ENCODE peak calls at places on chromosomes 16 and 17, in four cellular contexts. One of them, this sample, is unnamed. For H3K9me3 and H3K36me3, the result is how much of the 10 kb centered on the place peaks cover.

GRCh38 chr16:80150978-80151705 is 389.7 kb upstream of the DYNLRB2 start:
- DNase-seq in tibial artery: no peak
- DNase-seq in adrenal gland: no peak
- DNase-seq in stomach: no peak
- DNase-seq in this sample: no peak

GRCh38 chr17:75850928-75851692 is 4.0 kb downstream of the WBP2 start:
- DNase-seq in tibial artery: no peak
- DNase-seq in adrenal gland: no peak
- DNase-seq in stomach: no peak
- DNase-seq in this sample: no peak

GRCh38 chr17:18963126-18964017 is 11.4 kb downstream of the SLC5A10 start:
- DNase-seq in tibial artery: no peak
- DNase-seq in adrenal gland: no peak
- DNase-seq in stomach: no peak
- DNase-seq in this sample: no peak

GRCh38 chr16:68718596-68718995 is 18.5 kb upstream of the CDH1 start:
- DNase-seq in tibial artery: no peak
- DNase-seq in adrenal gland: no peak
- DNase-seq in stomach: no peak
- DNase-seq in this sample: no peak

GRCh38 chr17:82152556-82153294 is 54.7 kb upstream of the FASN start:
- DNase-seq in tibial artery: no peak
- DNase-seq in adrenal gland: no peak
- DNase-seq in stomach: peak
- DNase-seq in this sample: peak

GRCh38 chr17:13484020-13484419 is 117.7 kb downstream of the HS3ST3A1 start:
- DNase-seq in tibial artery: no peak
- DNase-seq in adrenal gland: no peak
- DNase-seq in stomach: no peak
- DNase-seq in this sample: no peak

GRCh38 chr17:83012873-83013778 is 66.3 kb upstream of the METRNL start:
- DNase-seq in tibial artery: no peak
- DNase-seq in adrenal gland: no peak
- DNase-seq in stomach: no peak
- DNase-seq in this sample: no peak

GRCh38 chr16:85393674-85394510 is 219.2 kb upstream of the GSE1 start:
- DNase-seq in tibial artery: peak
- DNase-seq in adrenal gland: peak
- DNase-seq in stomach: peak
- DNase-seq in this sample: peak

GRCh38 chr17:64212122-64212521 is 50.9 kb downstream of the TEX2 start:
- DNase-seq in tibial artery: no peak
- DNase-seq in adrenal gland: no peak
- DNase-seq in stomach: no peak
- DNase-seq in this sample: no peak

GRCh38 chr16:86508947-86509758 is 1.2 kb upstream of the FOXF1 start:
- DNase-seq in tibial artery: no peak
- DNase-seq in adrenal gland: no peak
- DNase-seq in stomach: no peak
- DNase-seq in this sample: peak

GRCh38 chr16:75104836-75105235 is 11.7 kb downstream of the LDHD start:
- DNase-seq in tibial artery: no peak
- DNase-seq in adrenal gland: no peak
- DNase-seq in stomach: no peak
- DNase-seq in this sample: no peak

GRCh38 chr17:49830605-49831004 is 17.3 kb downstream of the TAC4 start:
- DNase-seq in tibial artery: no peak
- DNase-seq in adrenal gland: no peak
- DNase-seq in stomach: no peak
- DNase-seq in this sample: no peak

GRCh38 chr16:21626659-21627277 is 25.6 kb downstream of the IGSF6 start:
- DNase-seq in tibial artery: peak
- DNase-seq in adrenal gland: peak
- DNase-seq in stomach: no peak
- DNase-seq in this sample: no peak

GRCh38 chr16:68564367-68564985 is 25.4 kb downstream of the ZFP90 start:
- DNase-seq in tibial artery: no peak
- DNase-seq in adrenal gland: no peak
- DNase-seq in stomach: no peak
- DNase-seq in this sample: no peak

GRCh38 chr16:15653227-15653626 is 3.2 kb downstream of the NDE1 start:
- DNase-seq in tibial artery: no peak
- DNase-seq in adrenal gland: no peak
- DNase-seq in stomach: no peak
- DNase-seq in this sample: no peak

GRCh38 chr16:56911771-56912541 is 20.0 kb upstream of the HERPUD1 start:
- DNase-seq in tibial artery: peak
- DNase-seq in adrenal gland: no peak
- DNase-seq in stomach: peak
- DNase-seq in this sample: peak

GRCh38 chr17:82862758-82863645 is 23.2 kb upstream of the ZNF750 start:
- DNase-seq in tibial artery: no peak
- DNase-seq in adrenal gland: no peak
- DNase-seq in stomach: no peak
- DNase-seq in this sample: no peak

GRCh38 chr17:68290268-68290954 is 516 bp downstream of the SLC16A6 start:
- DNase-seq in tibial artery: no peak
- DNase-seq in adrenal gland: peak
- DNase-seq in stomach: peak
- DNase-seq in this sample: peak

GRCh38 chr17:7404737-7405412 is 978 bp upstream of the TMEM256 start:
- DNase-seq in tibial artery: no peak
- DNase-seq in adrenal gland: peak
- DNase-seq in stomach: peak
- DNase-seq in this sample: peak

GRCh38 chr16:65510850-65511249 is 389.0 kb upstream of the CDH11 start:
- DNase-seq in tibial artery: no peak
- DNase-seq in adrenal gland: no peak
- DNase-seq in stomach: no peak
- DNase-seq in this sample: no peak

GRCh38 chr17:16551878-16552636 is 16.9 kb downstream of the ZNF287 start:
- DNase-seq in tibial artery: no peak
- DNase-seq in adrenal gland: no peak
- DNase-seq in stomach: no peak
- DNase-seq in this sample: no peak

GRCh38 chr17:16552637-16553045 is 16.4 kb downstream of the ZNF287 start:
- DNase-seq in tibial artery: no peak
- DNase-seq in adrenal gland: no peak
- DNase-seq in stomach: no peak
- DNase-seq in this sample: no peak
- H3K9me3 ChIP-seq in tibial artery: under half
- H3K9me3 ChIP-seq in adrenal gland: half or more
- H3K9me3 ChIP-seq in stomach: half or more
- H3K9me3 ChIP-seq in this sample: under half

DNA sequence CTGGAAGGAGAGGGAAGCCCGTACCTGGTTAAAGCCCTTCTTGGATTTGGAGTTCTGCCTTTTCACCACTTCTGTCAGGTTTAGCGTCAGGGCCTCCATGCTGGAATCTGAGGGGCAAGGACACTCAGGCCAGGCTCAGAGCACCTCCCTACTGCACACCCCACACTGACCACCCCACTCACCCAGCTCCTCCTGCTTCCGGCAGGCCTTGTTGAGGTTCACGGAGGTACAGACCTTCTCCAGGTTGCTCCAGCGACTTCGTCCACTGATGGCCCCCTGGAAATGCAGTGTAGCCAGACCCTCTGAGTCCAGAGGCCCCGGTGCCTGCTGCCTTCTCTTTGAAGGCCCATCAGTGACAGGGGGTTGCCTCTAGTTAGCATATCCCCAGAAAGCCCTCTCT is 14.1 kb upstream of the PIK3R6 start:
- DNase-seq in tibial artery: no peak
- DNase-seq in adrenal gland: no peak
- DNase-seq in stomach: no peak
- DNase-seq in this sample: no peak
- H3K36me3 ChIP-seq in tibial artery: under half
- H3K36me3 ChIP-seq in adrenal gland: under half
- H3K36me3 ChIP-seq in stomach: under half
- H3K36me3 ChIP-seq in this sample: under half

GRCh38 chr16:35184356-35184870 is 1725.0 kb downstream of the TP53TG3F start:
- DNase-seq in tibial artery: no peak
- DNase-seq in adrenal gland: no peak
- DNase-seq in stomach: no peak
- DNase-seq in this sample: no peak
- H3K9me3 ChIP-seq in tibial artery: under half
- H3K9me3 ChIP-seq in adrenal gland: under half
- H3K9me3 ChIP-seq in stomach: half or more
- H3K9me3 ChIP-seq in this sample: under half

GRCh38 chr17:5019475-5019956 is 15.7 kb downstream of the SLC52A1 start:
- DNase-seq in tibial artery: no peak
- DNase-seq in adrenal gland: no peak
- DNase-seq in stomach: no peak
- DNase-seq in this sample: no peak

GRCh38 chr17:5023588-5024147 is 11.6 kb downstream of the SLC52A1 start:
- DNase-seq in tibial artery: no peak
- DNase-seq in adrenal gland: no peak
- DNase-seq in stomach: no peak
- DNase-seq in this sample: no peak

GRCh38 chr17:5022171-5022711 is 13.0 kb downstream of the SLC52A1 start:
- DNase-seq in tibial artery: no peak
- DNase-seq in adrenal gland: no peak
- DNase-seq in stomach: no peak
- DNase-seq in this sample: no peak

GRCh38 chr17:5024604-5025003 is 10.6 kb downstream of the SLC52A1 start:
- DNase-seq in tibial artery: no peak
- DNase-seq in adrenal gland: no peak
- DNase-seq in stomach: no peak
- DNase-seq in this sample: no peak

GRCh38 chr17:5020502-5021023 is 14.7 kb downstream of the SLC52A1 start:
- DNase-seq in tibial artery: no peak
- DNase-seq in adrenal gland: no peak
- DNase-seq in stomach: no peak
- DNase-seq in this sample: no peak
- H3K36me3 ChIP-seq in tibial artery: half or more
- H3K36me3 ChIP-seq in adrenal gland: under half
- H3K36me3 ChIP-seq in stomach: half or more
- H3K36me3 ChIP-seq in this sample: under half

This sample was measured in lung.